ENCODE peak calls at places on chromosome 12, in five cellular contexts. One of them, this sample, is unnamed.
A peak's percentile ranks its signal among the peaks of the same experiment; 100 is the strongest.

GRCh38 chr12:46808955-46809697 is 16.7 kb downstream of the SLC38A4 start:
- DNase-seq in HepG2: no peak
- DNase-seq in GM23338: peak; percentile 37
- DNase-seq in IMR-90: no peak
- DNase-seq in OCI-LY7: no peak
- DNase-seq in this sample: no peak

GRCh38 chr12:15044461-15044860 is 71.6 kb downstream of the PDE6H start:
- DNase-seq in HepG2: no peak
- DNase-seq in GM23338: no peak
- DNase-seq in OCI-LY7: no peak
- DNase-seq in IMR-90: no peak
- DNase-seq in this sample: no peak

GRCh38 chr12:131436922-131437705 is 273.8 kb upstream of the SFSWAP start:
- DNase-seq in OCI-LY7: no peak
- DNase-seq in GM23338: peak; percentile 35
- DNase-seq in HepG2: no peak
- DNase-seq in IMR-90: no peak
- DNase-seq in this sample: no peak

GRCh38 chr12:94147991-94148840 is at the start of gene PLXNC1:
- DNase-seq in HepG2: no peak
- DNase-seq in OCI-LY7: peak; percentile 80
- DNase-seq in IMR-90: peak; percentile 31
- DNase-seq in GM23338: peak; percentile 75
- DNase-seq in this sample: peak; percentile 61

GRCh38 chr12:106249411-106250135 is 1.8 kb upstream of the CKAP4 start:
- DNase-seq in IMR-90: no peak
- DNase-seq in HepG2: no peak
- DNase-seq in OCI-LY7: peak; percentile 93
- DNase-seq in GM23338: no peak
- DNase-seq in this sample: no peak

GRCh38 chr12:44497044-44497443 is 379.1 kb downstream of the NELL2 start:
- DNase-seq in IMR-90: no peak
- DNase-seq in OCI-LY7: peak; percentile 12
- DNase-seq in GM23338: peak; percentile 54
- DNase-seq in HepG2: no peak
- DNase-seq in this sample: no peak

GRCh38 chr12:89649820-89650219 is 58.8 kb downstream of the ATP2B1 start:
- DNase-seq in GM23338: no peak
- DNase-seq in IMR-90: no peak
- DNase-seq in HepG2: no peak
- DNase-seq in OCI-LY7: no peak
- DNase-seq in this sample: no peak

GRCh38 chr12:49537709-49538601 is 875 bp upstream of the KCNH3 start:
- DNase-seq in HepG2: no peak
- DNase-seq in OCI-LY7: peak; percentile 32
- DNase-seq in GM23338: peak; percentile 69
- DNase-seq in IMR-90: no peak
- DNase-seq in this sample: peak; percentile 31

GRCh38 chr12:110354172-110354780 is 49.2 kb downstream of the ANAPC7 start:
- DNase-seq in GM23338: no peak
- DNase-seq in HepG2: no peak
- DNase-seq in OCI-LY7: no peak
- DNase-seq in IMR-90: peak; percentile 43
- DNase-seq in this sample: no peak

GRCh38 chr12:116525418-116526001 is 33.7 kb upstream of the MAP1LC3B2 start:
- DNase-seq in OCI-LY7: no peak
- DNase-seq in IMR-90: peak; percentile 92
- DNase-seq in GM23338: peak; percentile 70
- DNase-seq in HepG2: no peak
- DNase-seq in this sample: peak; percentile 57

GRCh38 chr12:125183187-125184067 is 118.2 kb downstream of the AACS start:
- DNase-seq in OCI-LY7: peak; percentile 83
- DNase-seq in HepG2: peak; percentile 39
- DNase-seq in IMR-90: peak; percentile 66
- DNase-seq in GM23338: peak; percentile 90
- DNase-seq in this sample: peak; percentile 89

GRCh38 chr12:68785358-68785757 is 22.6 kb upstream of the MDM2 start:
- DNase-seq in HepG2: no peak
- DNase-seq in OCI-LY7: no peak
- DNase-seq in IMR-90: peak; percentile 43
- DNase-seq in GM23338: no peak
- DNase-seq in this sample: no peak

GRCh38 chr12:124233041-124233836 is 61.7 kb upstream of the RFLNA start:
- DNase-seq in OCI-LY7: no peak
- DNase-seq in GM23338: no peak
- DNase-seq in HepG2: no peak
- DNase-seq in IMR-90: peak; percentile 84
- DNase-seq in this sample: peak; percentile 65

GRCh38 chr12:131092911-131093901 is 139.5 kb downstream of the ADGRD1 start:
- DNase-seq in IMR-90: no peak
- DNase-seq in GM23338: no peak
- DNase-seq in OCI-LY7: peak; percentile 17
- DNase-seq in HepG2: no peak
- DNase-seq in this sample: no peak

GRCh38 chr12:124399622-124400021 is 104.7 kb downstream of the RFLNA start:
- DNase-seq in IMR-90: no peak
- DNase-seq in OCI-LY7: peak; percentile 42
- DNase-seq in HepG2: peak; percentile 18
- DNase-seq in GM23338: peak; percentile 75
- DNase-seq in this sample: no peak

GRCh38 chr12:120235369-120236123 is 30.0 kb downstream of the PXN start:
- DNase-seq in IMR-90: no peak
- DNase-seq in GM23338: peak; percentile 77
- DNase-seq in OCI-LY7: peak; percentile 31
- DNase-seq in HepG2: no peak
- DNase-seq in this sample: no peak

GRCh38 chr12:74647241-74647640 is 109.6 kb downstream of the ATXN7L3B start:
- DNase-seq in HepG2: no peak
- DNase-seq in GM23338: no peak
- DNase-seq in OCI-LY7: no peak
- DNase-seq in IMR-90: no peak
- DNase-seq in this sample: no peak

GRCh38 chr12:30461011-30461670 is 234.5 kb downstream of the IPO8 start:
- DNase-seq in GM23338: no peak
- DNase-seq in HepG2: no peak
- DNase-seq in IMR-90: no peak
- DNase-seq in OCI-LY7: no peak
- DNase-seq in this sample: no peak

GRCh38 chr12:27821259-27821973 is 41.4 kb upstream of the MANSC4 start:
- DNase-seq in HepG2: peak; percentile 67
- DNase-seq in IMR-90: peak; percentile 85
- DNase-seq in OCI-LY7: peak; percentile 83
- DNase-seq in GM23338: peak; percentile 96
- DNase-seq in this sample: peak; percentile 82

GRCh38 chr12:124110372-124110883 is 137.4 kb downstream of the ZNF664 start:
- DNase-seq in IMR-90: no peak
- DNase-seq in GM23338: no peak
- DNase-seq in HepG2: no peak
- DNase-seq in OCI-LY7: no peak
- DNase-seq in this sample: no peak

GRCh38 chr12:67080637-67081036 is 188.5 kb upstream of the CAND1 start:
- DNase-seq in GM23338: no peak
- DNase-seq in IMR-90: no peak
- DNase-seq in OCI-LY7: no peak
- DNase-seq in HepG2: no peak
- DNase-seq in this sample: no peak

GRCh38 chr12:110698171-110698902 is 9.4 kb upstream of the HVCN1 start:
- DNase-seq in OCI-LY7: peak; percentile 93
- DNase-seq in GM23338: peak; percentile 93
- DNase-seq in IMR-90: peak; percentile 59
- DNase-seq in HepG2: peak; percentile 81
- DNase-seq in this sample: peak; percentile 83

GRCh38 chr12:24012528-24012927 is 63.1 kb upstream of the SOX5 start:
- DNase-seq in HepG2: peak; percentile 28
- DNase-seq in IMR-90: peak; percentile 23
- DNase-seq in OCI-LY7: no peak
- DNase-seq in GM23338: peak; percentile 14
- DNase-seq in this sample: peak; percentile 10

GRCh38 chr12:132603240-132604107 is 6.9 kb downstream of the LRCOL1 start:
- DNase-seq in IMR-90: no peak
- DNase-seq in GM23338: no peak
- DNase-seq in HepG2: no peak
- DNase-seq in OCI-LY7: no peak
- DNase-seq in this sample: no peak

GRCh38 chr12:92493816-92494215 is 209.0 kb upstream of the PLEKHG7 start:
- DNase-seq in IMR-90: peak; percentile 43
- DNase-seq in GM23338: no peak
- DNase-seq in HepG2: no peak
- DNase-seq in OCI-LY7: no peak
- DNase-seq in this sample: no peak

GRCh38 chr12:45663452-45663851 is 66.1 kb upstream of the ARID2 start:
- DNase-seq in IMR-90: no peak
- DNase-seq in OCI-LY7: no peak
- DNase-seq in HepG2: no peak
- DNase-seq in GM23338: no peak
- DNase-seq in this sample: no peak

GRCh38 chr12:5561057-5561456 is 129.1 kb downstream of the NTF3 start:
- DNase-seq in HepG2: no peak
- DNase-seq in GM23338: no peak
- DNase-seq in OCI-LY7: no peak
- DNase-seq in IMR-90: no peak
- DNase-seq in this sample: no peak

GRCh38 chr12:50979369-50980052 is 27.2 kb downstream of the HIGD1C start:
- DNase-seq in IMR-90: no peak
- DNase-seq in OCI-LY7: no peak
- DNase-seq in HepG2: no peak
- DNase-seq in GM23338: no peak
- DNase-seq in this sample: no peak

GRCh38 chr12:45010051-45010450 is 40.8 kb downstream of the DBX2 start:
- DNase-seq in IMR-90: no peak
- DNase-seq in HepG2: no peak
- DNase-seq in GM23338: no peak
- DNase-seq in OCI-LY7: no peak
- DNase-seq in this sample: no peak

GRCh38 chr12:19645823-19646222 is 206.5 kb downstream of the AEBP2 start:
- DNase-seq in GM23338: no peak
- DNase-seq in HepG2: no peak
- DNase-seq in IMR-90: no peak
- DNase-seq in OCI-LY7: no peak
- DNase-seq in this sample: no peak

DNA sequence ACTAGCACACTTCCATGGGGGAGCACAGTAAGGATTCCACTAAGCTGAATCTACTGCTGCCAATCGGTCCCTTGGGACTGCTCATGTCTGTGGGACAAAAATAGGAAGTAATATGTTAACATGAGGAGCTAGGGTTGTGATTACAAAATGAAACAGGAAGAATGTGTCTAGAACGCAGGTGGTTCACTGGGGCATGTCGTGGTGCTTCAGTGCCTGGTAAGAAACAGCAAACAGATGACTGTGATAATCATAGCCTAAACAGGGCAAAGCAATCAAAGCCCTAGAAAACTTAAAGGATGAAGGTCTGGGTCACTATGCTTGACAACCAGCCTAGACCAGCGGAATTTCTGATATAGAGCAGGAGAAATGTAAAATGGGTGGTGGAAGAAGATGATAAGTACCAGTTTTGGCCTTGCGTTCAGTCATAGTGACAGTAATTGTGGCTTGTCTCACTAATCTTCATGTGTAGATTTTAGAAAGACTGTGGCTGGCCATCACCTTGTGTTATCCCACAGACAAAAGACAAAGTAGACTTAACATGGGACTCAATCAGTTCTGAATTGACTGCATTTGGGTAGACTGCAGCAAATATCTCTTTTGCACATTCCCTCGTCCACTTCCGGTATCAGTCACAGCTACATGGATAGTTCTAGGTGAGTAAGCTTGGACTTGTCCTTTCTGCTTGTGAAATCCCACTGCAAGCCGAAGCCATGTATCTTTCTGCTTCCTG is 51.4 kb downstream of the WASHC3 start:
- DNase-seq in OCI-LY7: peak; percentile 85
- DNase-seq in HepG2: no peak
- DNase-seq in GM23338: no peak
- DNase-seq in IMR-90: no peak
- DNase-seq in this sample: no peak
- H3K4me2 ChIP-seq in OCI-LY7: peak overlapping the region; percentile 69
- H3K4me2 ChIP-seq in HepG2: no peak overlapping the region
- H3K4me2 ChIP-seq in GM23338: no peak overlapping the region
- H3K4me2 ChIP-seq in IMR-90: no peak overlapping the region
- H3K4me2 ChIP-seq in this sample: no peak overlapping the region

DNA sequence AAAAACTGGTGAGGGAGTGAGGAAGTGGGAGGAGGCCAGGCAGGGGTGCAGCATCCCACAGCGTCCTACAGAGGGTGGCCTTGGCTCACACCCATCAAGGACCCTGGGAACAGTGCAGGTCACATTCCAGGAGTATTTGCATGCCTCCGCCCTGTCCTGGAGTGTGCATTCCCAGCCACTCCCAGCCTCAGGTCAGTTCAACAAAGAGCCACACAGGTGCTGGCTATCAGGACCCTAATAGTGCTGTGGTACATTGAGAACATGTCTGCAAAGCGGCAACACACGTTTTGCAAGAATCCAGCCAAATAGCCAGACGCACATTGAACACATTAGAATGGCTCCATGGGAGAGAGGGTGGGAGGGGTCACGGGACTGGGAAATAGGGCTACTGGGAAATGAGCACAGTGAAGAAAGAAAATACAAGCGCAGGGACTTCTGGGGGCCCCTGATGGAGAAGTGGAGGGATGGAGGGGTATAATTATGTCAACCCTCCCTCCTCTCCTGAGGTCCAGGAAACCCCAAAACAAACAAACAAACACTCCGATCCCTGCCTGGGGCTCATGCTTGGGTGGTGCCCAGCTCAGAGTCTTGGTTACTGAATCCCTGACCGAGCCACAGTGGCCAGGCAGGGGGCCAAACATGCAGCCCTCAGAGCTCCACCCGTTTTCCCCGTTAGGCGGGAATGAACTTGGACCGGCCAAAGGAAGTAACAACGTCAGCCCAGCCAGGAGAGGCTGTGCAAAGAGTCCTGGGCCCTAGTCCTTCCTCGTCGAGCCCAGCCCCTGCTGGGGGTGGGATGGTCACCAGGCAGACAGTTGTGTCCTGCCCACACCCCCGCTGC is 36.4 kb downstream of the CMKLR1 start:
- DNase-seq in IMR-90: no peak
- DNase-seq in GM23338: peak; percentile 83
- DNase-seq in OCI-LY7: no peak
- DNase-seq in HepG2: peak; percentile 84
- DNase-seq in this sample: peak; percentile 66
- TF ChIP-seq CTCF in IMR-90: no peak
- TF ChIP-seq CTCF in GM23338: peak; percentile 56
- TF ChIP-seq CTCF in OCI-LY7: no peak
- TF ChIP-seq CTCF in HepG2: peak; percentile 88
- TF ChIP-seq CTCF in this sample: peak; percentile 30

GRCh38 chr12:52245962-52246577 is 13.0 kb downstream of the KRT7 start:
- DNase-seq in IMR-90: no peak
- DNase-seq in GM23338: no peak
- DNase-seq in OCI-LY7: no peak
- DNase-seq in HepG2: no peak
- DNase-seq in this sample: no peak
- H3K27ac ChIP-seq in IMR-90: no peak overlapping the region
- H3K27ac ChIP-seq in GM23338: no peak overlapping the region
- H3K27ac ChIP-seq in OCI-LY7: no peak overlapping the region
- H3K27ac ChIP-seq in HepG2: no peak overlapping the region
- H3K27ac ChIP-seq in this sample: no peak overlapping the region

GRCh38 chr12:79451988-79452387 is 238.8 kb downstream of the PAWR start:
- DNase-seq in GM23338: no peak
- DNase-seq in HepG2: peak; percentile 31
- DNase-seq in OCI-LY7: no peak
- DNase-seq in IMR-90: peak; percentile 88
- DNase-seq in this sample: peak; percentile 37
- H3K4me2 ChIP-seq in GM23338: no peak overlapping the region
- H3K4me2 ChIP-seq in HepG2: no peak overlapping the region
- H3K4me2 ChIP-seq in OCI-LY7: no peak overlapping the region
- H3K4me2 ChIP-seq in IMR-90: no peak overlapping the region
- H3K4me2 ChIP-seq in this sample: no peak overlapping the region

GRCh38 chr12:103771466-103771865 is 69.6 kb downstream of the NT5DC3 start:
- DNase-seq in IMR-90: peak; percentile 44
- DNase-seq in OCI-LY7: no peak
- DNase-seq in HepG2: peak; percentile 42
- DNase-seq in GM23338: peak; percentile 82
- DNase-seq in this sample: peak; percentile 49
- TF ChIP-seq CTCF in IMR-90: peak; percentile 72
- TF ChIP-seq CTCF in OCI-LY7: peak; percentile 37
- TF ChIP-seq CTCF in HepG2: peak; percentile 79
- TF ChIP-seq CTCF in GM23338: peak; percentile 87
- TF ChIP-seq CTCF in this sample: peak; percentile 47